ENCODE peak calls at places on chromosomes 12 and 14, in five cellular contexts. One of them, this sample, is unnamed.

GRCh38 chr14:102727336-102728095 is 49.7 kb upstream of the TRAF3 start:
- DNase-seq in B cell: no peak
- DNase-seq in omental fat pad: no peak
- DNase-seq in mucosa of descending colon: no peak
- DNase-seq in sigmoid colon: no peak
- DNase-seq in this sample: no peak

GRCh38 chr12:537772-538171 is 78.0 kb downstream of the B4GALNT3 start:
- DNase-seq in sigmoid colon: no peak
- DNase-seq in mucosa of descending colon: no peak
- DNase-seq in B cell: no peak
- DNase-seq in omental fat pad: no peak
- DNase-seq in this sample: no peak

GRCh38 chr14:63134801-63135200 is 69.4 kb upstream of the RHOJ start:
- DNase-seq in B cell: no peak
- DNase-seq in mucosa of descending colon: no peak
- DNase-seq in omental fat pad: no peak
- DNase-seq in sigmoid colon: no peak
- DNase-seq in this sample: no peak

GRCh38 chr12:19841451-19841850 is 402.2 kb downstream of the AEBP2 start:
- DNase-seq in sigmoid colon: no peak
- DNase-seq in omental fat pad: no peak
- DNase-seq in B cell: no peak
- DNase-seq in mucosa of descending colon: no peak
- DNase-seq in this sample: no peak

GRCh38 chr12:48882325-48882687 is 16.6 kb upstream of the RND1 start:
- DNase-seq in mucosa of descending colon: no peak
- DNase-seq in B cell: no peak
- DNase-seq in sigmoid colon: no peak
- DNase-seq in omental fat pad: no peak
- DNase-seq in this sample: no peak

GRCh38 chr14:97468220-97468619 is 671.0 kb downstream of the VRK1 start:
- DNase-seq in omental fat pad: no peak
- DNase-seq in sigmoid colon: no peak
- DNase-seq in mucosa of descending colon: no peak
- DNase-seq in B cell: no peak
- DNase-seq in this sample: no peak

GRCh38 chr12:65795453-65795852 is 28.8 kb upstream of the HMGA2 start:
- DNase-seq in B cell: no peak
- DNase-seq in sigmoid colon: no peak
- DNase-seq in mucosa of descending colon: no peak
- DNase-seq in omental fat pad: no peak
- DNase-seq in this sample: no peak

GRCh38 chr12:117450186-117450585 is 88.8 kb upstream of the NOS1 start:
- DNase-seq in omental fat pad: no peak
- DNase-seq in mucosa of descending colon: no peak
- DNase-seq in sigmoid colon: no peak
- DNase-seq in B cell: no peak
- DNase-seq in this sample: peak; percentile 48

GRCh38 chr12:19946549-19946948 is 421.8 kb upstream of the PDE3A start:
- DNase-seq in mucosa of descending colon: no peak
- DNase-seq in B cell: no peak
- DNase-seq in sigmoid colon: no peak
- DNase-seq in omental fat pad: no peak
- DNase-seq in this sample: no peak

GRCh38 chr14:25389948-25390347 is 340.0 kb upstream of the STXBP6 start:
- DNase-seq in omental fat pad: no peak
- DNase-seq in B cell: no peak
- DNase-seq in sigmoid colon: no peak
- DNase-seq in mucosa of descending colon: no peak
- DNase-seq in this sample: no peak

DNA sequence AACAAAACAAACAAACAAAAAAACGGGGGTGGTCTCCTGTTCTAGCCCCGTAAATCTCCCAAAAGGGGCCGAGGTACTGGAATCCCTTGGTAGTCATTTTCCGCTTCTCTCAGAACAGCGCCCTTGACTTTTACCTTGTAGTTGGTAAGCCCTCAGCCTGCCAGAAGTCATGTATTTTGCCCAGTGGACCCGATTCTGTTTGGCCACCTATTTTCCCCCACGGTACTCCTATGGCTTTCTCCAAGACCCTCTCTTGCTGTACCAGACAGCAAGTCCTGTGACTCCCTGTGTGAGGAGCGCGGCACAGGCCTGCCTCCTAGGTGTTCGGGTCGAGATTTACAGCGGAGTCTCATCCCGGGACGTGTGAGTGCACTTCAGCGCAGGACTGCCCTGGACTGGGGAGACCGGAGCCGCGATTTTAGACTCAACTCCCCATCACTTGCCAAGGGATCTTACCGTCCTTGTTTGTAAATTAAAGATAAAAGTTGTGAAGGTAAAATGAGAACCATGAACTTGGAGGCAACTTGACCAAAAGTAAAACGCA is 1.1 kb upstream of the MBD6 start:
- DNase-seq in sigmoid colon: peak; percentile 86
- DNase-seq in omental fat pad: no peak
- DNase-seq in B cell: no peak
- DNase-seq in mucosa of descending colon: peak; percentile 79
- DNase-seq in this sample: peak; percentile 88
- TF ChIP-seq CTCF in sigmoid colon: no peak
- TF ChIP-seq CTCF in omental fat pad: no peak
- TF ChIP-seq CTCF in B cell: no peak
- TF ChIP-seq CTCF in mucosa of descending colon: no peak
- TF ChIP-seq CTCF in this sample: no peak

GRCh38 chr12:122947352-122947792 is 18.9 kb downstream of the ABCB9 start:
- DNase-seq in B cell: peak; percentile 42
- DNase-seq in mucosa of descending colon: peak; percentile 88
- DNase-seq in omental fat pad: no peak
- DNase-seq in sigmoid colon: no peak
- DNase-seq in this sample: no peak

GRCh38 chr12:122948605-122949004 is 17.7 kb downstream of the ABCB9 start:
- DNase-seq in omental fat pad: no peak
- DNase-seq in mucosa of descending colon: no peak
- DNase-seq in sigmoid colon: no peak
- DNase-seq in B cell: no peak
- DNase-seq in this sample: no peak

GRCh38 chr12:122945047-122945592 is 21.1 kb downstream of the ABCB9 start:
- DNase-seq in mucosa of descending colon: no peak
- DNase-seq in B cell: no peak
- DNase-seq in omental fat pad: no peak
- DNase-seq in sigmoid colon: no peak
- DNase-seq in this sample: no peak

GRCh38 chr12:122944588-122944987 is 21.7 kb downstream of the ABCB9 start:
- DNase-seq in mucosa of descending colon: no peak
- DNase-seq in B cell: no peak
- DNase-seq in omental fat pad: no peak
- DNase-seq in sigmoid colon: no peak
- DNase-seq in this sample: no peak

GRCh38 chr12:122946690-122947271 is 19.5 kb downstream of the ABCB9 start:
- DNase-seq in mucosa of descending colon: peak; percentile 94
- DNase-seq in B cell: peak; percentile 71
- DNase-seq in sigmoid colon: peak; percentile 94
- DNase-seq in omental fat pad: peak; percentile 77
- DNase-seq in this sample: peak; percentile 88
- TF ChIP-seq CTCF in mucosa of descending colon: no peak
- TF ChIP-seq CTCF in B cell: no peak
- TF ChIP-seq CTCF in sigmoid colon: no peak
- TF ChIP-seq CTCF in omental fat pad: no peak
- TF ChIP-seq CTCF in this sample: no peak

GRCh38 chr12:13121568-13121967 is 18.1 kb upstream of the GSG1 start:
- DNase-seq in omental fat pad: no peak
- DNase-seq in sigmoid colon: no peak
- DNase-seq in B cell: no peak
- DNase-seq in mucosa of descending colon: no peak
- DNase-seq in this sample: no peak

GRCh38 chr12:13126494-13126893 is 23.0 kb upstream of the GSG1 start:
- DNase-seq in mucosa of descending colon: no peak
- DNase-seq in sigmoid colon: no peak
- DNase-seq in omental fat pad: no peak
- DNase-seq in B cell: no peak
- DNase-seq in this sample: no peak

GRCh38 chr12:13125996-13126395 is 22.5 kb upstream of the GSG1 start:
- DNase-seq in B cell: no peak
- DNase-seq in mucosa of descending colon: no peak
- DNase-seq in omental fat pad: no peak
- DNase-seq in sigmoid colon: no peak
- DNase-seq in this sample: no peak

GRCh38 chr12:13127476-13127875 is 24.0 kb upstream of the GSG1 start:
- DNase-seq in sigmoid colon: no peak
- DNase-seq in omental fat pad: no peak
- DNase-seq in B cell: no peak
- DNase-seq in mucosa of descending colon: no peak
- DNase-seq in this sample: no peak

GRCh38 chr12:13124661-13125505 is 21.4 kb upstream of the GSG1 start:
- DNase-seq in omental fat pad: no peak
- DNase-seq in B cell: no peak
- DNase-seq in sigmoid colon: no peak
- DNase-seq in mucosa of descending colon: no peak
- DNase-seq in this sample: no peak
- TF ChIP-seq CTCF in omental fat pad: no peak
- TF ChIP-seq CTCF in B cell: no peak
- TF ChIP-seq CTCF in sigmoid colon: no peak
- TF ChIP-seq CTCF in mucosa of descending colon: no peak
- TF ChIP-seq CTCF in this sample: no peak

DNA sequence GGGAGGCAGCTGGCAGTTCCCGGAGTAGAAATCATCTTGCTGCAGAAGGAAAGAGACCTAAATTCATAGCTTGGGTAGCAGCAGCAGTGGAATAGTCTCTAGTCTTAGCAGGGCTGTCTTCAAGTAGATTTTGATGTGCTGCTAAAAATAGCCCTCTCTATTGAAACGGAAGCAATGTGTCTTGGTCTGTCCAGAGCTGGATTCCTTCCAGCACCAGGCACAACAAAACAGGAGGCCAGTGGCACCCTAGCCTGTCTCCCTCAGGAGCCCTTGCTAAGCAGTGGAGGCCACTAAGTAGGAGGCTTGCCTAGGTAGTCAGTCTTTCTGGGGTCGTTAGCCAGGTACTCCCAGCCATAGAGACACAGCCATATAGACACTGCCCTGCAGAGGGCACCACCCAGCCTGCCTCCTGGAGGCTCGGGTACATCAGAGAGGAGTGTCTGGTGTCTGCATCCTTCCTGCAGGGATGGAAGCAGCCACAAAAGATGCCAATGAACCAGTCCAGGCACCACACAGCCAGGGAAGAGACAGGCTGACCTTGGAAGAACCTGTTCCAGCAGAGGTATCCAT is 97.5 kb downstream of the CRACR2A start:
- DNase-seq in omental fat pad: no peak
- DNase-seq in sigmoid colon: no peak
- DNase-seq in mucosa of descending colon: no peak
- DNase-seq in B cell: no peak
- DNase-seq in this sample: no peak
- TF ChIP-seq CTCF in omental fat pad: no peak
- TF ChIP-seq CTCF in sigmoid colon: peak; percentile 28
- TF ChIP-seq CTCF in mucosa of descending colon: no peak
- TF ChIP-seq CTCF in B cell: no peak
- TF ChIP-seq CTCF in this sample: no peak